ENCODE peak calls at places on chromosomes 1 and 21, in six cellular contexts. One of them, this sample, is unnamed.
A peak's percentile ranks its signal among the peaks of the same experiment; 100 is the strongest.

GRCh38 chr1:206030714-206031113 is 7.0 kb upstream of the CTSE start:
- DNase-seq in mesendoderm: peak; percentile 87
- DNase-seq in H9: peak; percentile 83
- DNase-seq in mammary epithelial cell: peak; percentile 90
- DNase-seq in HCT116: peak; percentile 74
- DNase-seq in colonic mucosa: peak; percentile 74
- DNase-seq in this sample: peak; percentile 58

GRCh38 chr21:16199539-16199938 is 469.8 kb downstream of the USP25 start:
- DNase-seq in mesendoderm: no peak
- DNase-seq in H9: no peak
- DNase-seq in mammary epithelial cell: no peak
- DNase-seq in HCT116: no peak
- DNase-seq in colonic mucosa: no peak
- DNase-seq in this sample: no peak

GRCh38 chr1:42189931-42190853 is 25.6 kb upstream of the GUCA2A start:
- DNase-seq in mesendoderm: no peak
- DNase-seq in H9: no peak
- DNase-seq in mammary epithelial cell: no peak
- DNase-seq in HCT116: no peak
- DNase-seq in colonic mucosa: no peak
- DNase-seq in this sample: no peak

GRCh38 chr21:36479415-36480402 is at the start of gene CLDN14:
- DNase-seq in mesendoderm: no peak
- DNase-seq in H9: no peak
- DNase-seq in mammary epithelial cell: no peak
- DNase-seq in HCT116: no peak
- DNase-seq in colonic mucosa: no peak
- DNase-seq in this sample: peak; percentile 36

GRCh38 chr1:2025491-2025981 is 6.4 kb downstream of the GABRD start:
- DNase-seq in mesendoderm: no peak
- DNase-seq in H9: no peak
- DNase-seq in mammary epithelial cell: no peak
- DNase-seq in HCT116: no peak
- DNase-seq in colonic mucosa: no peak
- DNase-seq in this sample: no peak

GRCh38 chr1:160062134-160062533 is 7.8 kb downstream of the KCNJ10 start:
- DNase-seq in mesendoderm: no peak
- DNase-seq in H9: peak; percentile 41
- DNase-seq in mammary epithelial cell: no peak
- DNase-seq in HCT116: no peak
- DNase-seq in colonic mucosa: no peak
- DNase-seq in this sample: no peak

GRCh38 chr1:233406994-233407631 is 79.6 kb downstream of the MAP3K21 start:
- DNase-seq in mesendoderm: no peak
- DNase-seq in H9: no peak
- DNase-seq in mammary epithelial cell: no peak
- DNase-seq in HCT116: no peak
- DNase-seq in colonic mucosa: no peak
- DNase-seq in this sample: no peak

GRCh38 chr1:40803447-40803846 is 19.9 kb downstream of the KCNQ4 start:
- DNase-seq in mesendoderm: no peak
- DNase-seq in H9: no peak
- DNase-seq in mammary epithelial cell: no peak
- DNase-seq in HCT116: no peak
- DNase-seq in colonic mucosa: no peak
- DNase-seq in this sample: no peak

GRCh38 chr1:39900662-39901485 is 843 bp downstream of the MYCL start:
- DNase-seq in mesendoderm: peak; percentile 82
- DNase-seq in H9: peak; percentile 46
- DNase-seq in mammary epithelial cell: peak; percentile 47
- DNase-seq in HCT116: no peak
- DNase-seq in colonic mucosa: peak; percentile 44
- DNase-seq in this sample: no peak

GRCh38 chr1:111191496-111191895 is 8.9 kb downstream of the DENND2D start:
- DNase-seq in mesendoderm: no peak
- DNase-seq in H9: no peak
- DNase-seq in mammary epithelial cell: no peak
- DNase-seq in HCT116: no peak
- DNase-seq in colonic mucosa: no peak
- DNase-seq in this sample: peak; percentile 85

GRCh38 chr1:3294450-3294849 is 160.0 kb upstream of the ARHGEF16 start:
- DNase-seq in mesendoderm: no peak
- DNase-seq in H9: no peak
- DNase-seq in mammary epithelial cell: no peak
- DNase-seq in HCT116: no peak
- DNase-seq in colonic mucosa: no peak
- DNase-seq in this sample: no peak

GRCh38 chr1:10688409-10688786 is 108.0 kb downstream of the CASZ1 start:
- DNase-seq in mesendoderm: no peak
- DNase-seq in H9: no peak
- DNase-seq in mammary epithelial cell: no peak
- DNase-seq in HCT116: no peak
- DNase-seq in colonic mucosa: no peak
- DNase-seq in this sample: no peak
- H3K9ac ChIP-seq in mesendoderm: no peak overlapping the region
- H3K9ac ChIP-seq in H9: no peak overlapping the region
- H3K9ac ChIP-seq in mammary epithelial cell: no peak overlapping the region
- H3K9ac ChIP-seq in HCT116: no peak overlapping the region
- H3K9ac ChIP-seq in colonic mucosa: no peak overlapping the region
- H3K9ac ChIP-seq in this sample: no peak overlapping the region

GRCh38 chr1:65147424-65148177 is 402 bp upstream of the AK4 start:
- DNase-seq in mesendoderm: peak; percentile 43
- DNase-seq in H9: peak; percentile 53
- DNase-seq in mammary epithelial cell: peak; percentile 66
- DNase-seq in HCT116: no peak
- DNase-seq in colonic mucosa: peak; percentile 71
- DNase-seq in this sample: no peak

GRCh38 chr1:65149391-65149729 is 1.4 kb downstream of the AK4 start:
- DNase-seq in mesendoderm: peak; percentile 52
- DNase-seq in H9: peak; percentile 79
- DNase-seq in mammary epithelial cell: peak; percentile 46
- DNase-seq in HCT116: no peak
- DNase-seq in colonic mucosa: no peak
- DNase-seq in this sample: no peak

GRCh38 chr1:65148548-65149390 is 766 bp downstream of the AK4 start:
- DNase-seq in mesendoderm: peak; percentile 78
- DNase-seq in H9: peak; percentile 79
- DNase-seq in mammary epithelial cell: peak; percentile 63
- DNase-seq in HCT116: no peak
- DNase-seq in colonic mucosa: peak; percentile 57
- DNase-seq in this sample: peak; percentile 23

GRCh38 chr1:65149753-65150463 is 1.9 kb downstream of the AK4 start:
- DNase-seq in mesendoderm: no peak
- DNase-seq in H9: no peak
- DNase-seq in mammary epithelial cell: no peak
- DNase-seq in HCT116: no peak
- DNase-seq in colonic mucosa: no peak
- DNase-seq in this sample: no peak

GRCh38 chr1:65146908-65147423 is 1.0 kb upstream of the AK4 start:
- DNase-seq in mesendoderm: peak; percentile 37
- DNase-seq in H9: no peak
- DNase-seq in mammary epithelial cell: peak; percentile 39
- DNase-seq in HCT116: no peak
- DNase-seq in colonic mucosa: no peak
- DNase-seq in this sample: peak; percentile 32
- H3K27ac ChIP-seq in mesendoderm: no peak overlapping the region
- H3K27ac ChIP-seq in H9: no peak overlapping the region
- H3K27ac ChIP-seq in mammary epithelial cell: peak overlapping the region; percentile 44
- H3K27ac ChIP-seq in HCT116: peak overlapping the region; percentile 68
- H3K27ac ChIP-seq in colonic mucosa: peak overlapping the region; percentile 73
- H3K27ac ChIP-seq in this sample: no peak overlapping the region

GRCh38 chr1:204883405-204883804 is 12.7 kb downstream of the NFASC start:
- DNase-seq in mesendoderm: no peak
- DNase-seq in H9: no peak
- DNase-seq in mammary epithelial cell: no peak
- DNase-seq in HCT116: no peak
- DNase-seq in colonic mucosa: peak; percentile 47
- DNase-seq in this sample: no peak
- H3K9ac ChIP-seq in mesendoderm: no peak overlapping the region
- H3K9ac ChIP-seq in H9: no peak overlapping the region
- H3K9ac ChIP-seq in mammary epithelial cell: no peak overlapping the region
- H3K9ac ChIP-seq in HCT116: no peak overlapping the region
- H3K9ac ChIP-seq in colonic mucosa: no peak overlapping the region
- H3K9ac ChIP-seq in this sample: no peak overlapping the region

GRCh38 chr1:153749408-153750005 is 21.7 kb downstream of the INTS3 start:
- DNase-seq in mesendoderm: peak; percentile 87
- DNase-seq in H9: peak; percentile 83
- DNase-seq in mammary epithelial cell: peak; percentile 62
- DNase-seq in HCT116: peak; percentile 45
- DNase-seq in colonic mucosa: peak; percentile 84
- DNase-seq in this sample: peak; percentile 66

GRCh38 chr1:153754266-153754665 is 20.9 kb upstream of the SLC27A3 start:
- DNase-seq in mesendoderm: no peak
- DNase-seq in H9: no peak
- DNase-seq in mammary epithelial cell: no peak
- DNase-seq in HCT116: no peak
- DNase-seq in colonic mucosa: no peak
- DNase-seq in this sample: no peak

GRCh38 chr1:153752561-153753195 is 22.5 kb upstream of the SLC27A3 start:
- DNase-seq in mesendoderm: no peak
- DNase-seq in H9: no peak
- DNase-seq in mammary epithelial cell: no peak
- DNase-seq in HCT116: no peak
- DNase-seq in colonic mucosa: no peak
- DNase-seq in this sample: peak; percentile 84

GRCh38 chr1:153750026-153750995 is 22.5 kb downstream of the INTS3 start:
- DNase-seq in mesendoderm: peak; percentile 42
- DNase-seq in H9: no peak
- DNase-seq in mammary epithelial cell: no peak
- DNase-seq in HCT116: no peak
- DNase-seq in colonic mucosa: no peak
- DNase-seq in this sample: no peak

GRCh38 chr1:153752072-153752471 is 23.1 kb upstream of the SLC27A3 start:
- DNase-seq in mesendoderm: no peak
- DNase-seq in H9: no peak
- DNase-seq in mammary epithelial cell: no peak
- DNase-seq in HCT116: no peak
- DNase-seq in colonic mucosa: no peak
- DNase-seq in this sample: no peak
- H3K27ac ChIP-seq in mesendoderm: no peak overlapping the region
- H3K27ac ChIP-seq in H9: no peak overlapping the region
- H3K27ac ChIP-seq in mammary epithelial cell: no peak overlapping the region
- H3K27ac ChIP-seq in HCT116: no peak overlapping the region
- H3K27ac ChIP-seq in colonic mucosa: no peak overlapping the region
- H3K27ac ChIP-seq in this sample: peak overlapping the region; percentile 13

GRCh38 chr1:91889717-91890459 is 3.9 kb upstream of the TGFBR3 start:
- DNase-seq in mesendoderm: peak; percentile 18
- DNase-seq in H9: no peak
- DNase-seq in mammary epithelial cell: peak; percentile 63
- DNase-seq in HCT116: no peak
- DNase-seq in colonic mucosa: no peak
- DNase-seq in this sample: peak; percentile 53
- H3K9ac ChIP-seq in mesendoderm: no peak overlapping the region
- H3K9ac ChIP-seq in H9: no peak overlapping the region
- H3K9ac ChIP-seq in mammary epithelial cell: no peak overlapping the region
- H3K9ac ChIP-seq in HCT116: no peak overlapping the region
- H3K9ac ChIP-seq in colonic mucosa: no peak overlapping the region
- H3K9ac ChIP-seq in this sample: no peak overlapping the region

GRCh38 chr1:219533280-219533679 is 79.6 kb downstream of the ZC3H11B start:
- DNase-seq in mesendoderm: peak; percentile 22
- DNase-seq in H9: no peak
- DNase-seq in mammary epithelial cell: no peak
- DNase-seq in HCT116: no peak
- DNase-seq in colonic mucosa: no peak
- DNase-seq in this sample: no peak
- H3K27ac ChIP-seq in mesendoderm: no peak overlapping the region
- H3K27ac ChIP-seq in H9: no peak overlapping the region
- H3K27ac ChIP-seq in mammary epithelial cell: no peak overlapping the region
- H3K27ac ChIP-seq in HCT116: no peak overlapping the region
- H3K27ac ChIP-seq in colonic mucosa: no peak overlapping the region
- H3K27ac ChIP-seq in this sample: no peak overlapping the region

GRCh38 chr1:10181154-10181553 is 29.2 kb upstream of the KIF1B start:
- DNase-seq in mesendoderm: no peak
- DNase-seq in H9: no peak
- DNase-seq in mammary epithelial cell: no peak
- DNase-seq in HCT116: no peak
- DNase-seq in colonic mucosa: no peak
- DNase-seq in this sample: no peak

GRCh38 chr1:10178602-10179407 is 31.6 kb upstream of the KIF1B start:
- DNase-seq in mesendoderm: no peak
- DNase-seq in H9: no peak
- DNase-seq in mammary epithelial cell: no peak
- DNase-seq in HCT116: no peak
- DNase-seq in colonic mucosa: no peak
- DNase-seq in this sample: no peak

GRCh38 chr1:10179408-10179685 is 31.0 kb upstream of the KIF1B start:
- DNase-seq in mesendoderm: no peak
- DNase-seq in H9: no peak
- DNase-seq in mammary epithelial cell: no peak
- DNase-seq in HCT116: no peak
- DNase-seq in colonic mucosa: no peak
- DNase-seq in this sample: no peak

DNA sequence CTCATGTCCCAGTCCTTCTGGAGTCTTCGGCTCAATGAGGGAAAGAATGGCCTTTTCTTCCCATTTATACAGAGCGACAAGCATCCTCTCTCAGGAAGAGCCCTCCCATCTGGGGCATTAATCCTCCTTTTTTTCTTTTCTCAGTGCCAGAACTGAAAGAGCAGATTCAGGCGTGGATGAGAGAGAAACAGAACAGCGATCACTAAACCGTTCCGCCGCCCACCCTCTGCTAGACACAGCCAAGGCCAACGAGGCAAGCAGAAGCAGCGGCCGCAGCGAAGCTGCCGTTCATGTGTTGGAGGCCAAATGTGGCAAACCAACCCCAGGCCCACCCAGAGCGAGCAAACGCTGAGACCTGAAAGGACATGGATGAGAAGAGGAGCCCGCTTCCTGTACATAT is 30.6 kb upstream of the KIF1B start:
- DNase-seq in mesendoderm: no peak
- DNase-seq in H9: no peak
- DNase-seq in mammary epithelial cell: no peak
- DNase-seq in HCT116: no peak
- DNase-seq in colonic mucosa: no peak
- DNase-seq in this sample: no peak
- H3K9ac ChIP-seq in mesendoderm: no peak overlapping the region
- H3K9ac ChIP-seq in H9: no peak overlapping the region
- H3K9ac ChIP-seq in mammary epithelial cell: no peak overlapping the region
- H3K9ac ChIP-seq in HCT116: no peak overlapping the region
- H3K9ac ChIP-seq in colonic mucosa: no peak overlapping the region
- H3K9ac ChIP-seq in this sample: no peak overlapping the region

GRCh38 chr1:85708826-85709222 is 591 bp upstream of the ZNHIT6 start:
- DNase-seq in mesendoderm: no peak
- DNase-seq in H9: no peak
- DNase-seq in mammary epithelial cell: no peak
- DNase-seq in HCT116: no peak
- DNase-seq in colonic mucosa: peak; percentile 70
- DNase-seq in this sample: no peak
- H3K27ac ChIP-seq in mesendoderm: no peak overlapping the region
- H3K27ac ChIP-seq in H9: peak overlapping the region; percentile 9
- H3K27ac ChIP-seq in mammary epithelial cell: peak overlapping the region; percentile 48
- H3K27ac ChIP-seq in HCT116: peak overlapping the region; percentile 73
- H3K27ac ChIP-seq in colonic mucosa: peak overlapping the region; percentile 91
- H3K27ac ChIP-seq in this sample: no peak overlapping the region